ENCODE peak calls at places on chromosome 18, in ten cellular contexts. P is sigmoid colon, I is right lobe of liver, Q is breast epithelium, R is IMR-90, B is esophagus squamous epithelium, V is HCT116, X is ovary, M is body of pancreas, D is tibial nerve. J is an unnamed sample. For H3K36me3, the result is how much of the 10 kb centered on the place peaks cover.

GRCh38 chr18:39523281-39523680 is 1957.7 kb upstream of the CELF4 start:
- DNase-seq in P (no peak), I (no peak), Q (no peak), R (peak), B (no peak), V (peak), X (no peak), M (no peak), D (no peak), J (no peak)

GRCh38 chr18:79516441-79516931 is 120.8 kb downstream of the NFATC1 start:
- DNase-seq in P (peak), I (no peak), Q (peak), R (no peak), B (no peak), V (no peak), X (no peak), M (peak), D (no peak), J (peak)

GRCh38 chr18:7157760-7158159 is 40.2 kb upstream of the LAMA1 start:
- DNase-seq in P (peak), I (no peak), Q (no peak), R (no peak), B (no peak), V (no peak), X (no peak), M (no peak), D (no peak), J (no peak)

GRCh38 chr18:33710269-33710668 is 132.2 kb downstream of the ASXL3 start:
- DNase-seq in P (no peak), I (no peak), Q (no peak), R (no peak), B (no peak), V (no peak), X (no peak), M (no peak), D (no peak), J (no peak)

GRCh38 chr18:63376493-63377053 is 9.6 kb upstream of the KDSR start:
- DNase-seq in P (no peak), I (no peak), Q (no peak), R (peak), B (no peak), V (no peak), X (no peak), M (no peak), D (no peak), J (no peak)

GRCh38 chr18:62670573-62670972 is 44.8 kb upstream of the PHLPP1 start:
- DNase-seq in P (no peak), I (no peak), Q (no peak), R (no peak), B (no peak), V (no peak), X (no peak), M (no peak), D (no peak), J (no peak)

GRCh38 chr18:73848656-73849055 is 299.0 kb downstream of the FBXO15 start:
- DNase-seq in P (no peak), I (no peak), Q (no peak), R (peak), B (no peak), V (no peak), X (no peak), M (no peak), D (no peak), J (no peak)

GRCh38 chr18:51149605-51150429 is 47.7 kb downstream of the MEX3C start:
- DNase-seq in P (no peak), I (no peak), Q (no peak), R (peak), B (no peak), V (no peak), X (no peak), M (no peak), D (no peak), J (no peak)

GRCh38 chr18:51614033-51614432 is 416.6 kb upstream of the MEX3C start:
- DNase-seq in P (no peak), I (no peak), Q (no peak), R (no peak), B (no peak), V (no peak), X (no peak), M (no peak), D (no peak), J (no peak)

GRCh38 chr18:48260237-48260636 is 148.9 kb downstream of the ZBTB7C start:
- DNase-seq in P (no peak), I (no peak), Q (no peak), R (no peak), B (no peak), V (no peak), X (no peak), M (no peak), D (no peak), J (no peak)

GRCh38 chr18:42053188-42053781 is 98.3 kb downstream of the PIK3C3 start:
- DNase-seq in P (no peak), I (peak), Q (no peak), R (peak), B (no peak), V (peak), X (peak), M (peak), D (peak), J (peak)

GRCh38 chr18:23658296-23658695 is 4.4 kb downstream of the ANKRD29 start:
- DNase-seq in P (no peak), I (no peak), Q (no peak), R (no peak), B (no peak), V (no peak), X (no peak), M (no peak), D (no peak), J (no peak)

GRCh38 chr18:2050702-2051201 is 520.6 kb downstream of the METTL4 start:
- DNase-seq in P (no peak), I (no peak), Q (no peak), R (no peak), B (no peak), V (peak), X (no peak), M (no peak), D (no peak), J (no peak)

GRCh38 chr18:46502444-46502843 is 154.6 kb downstream of the LOXHD1 start:
- DNase-seq in P (peak), I (no peak), Q (no peak), R (peak), B (no peak), V (no peak), X (no peak), M (no peak), D (no peak), J (no peak)

GRCh38 chr18:43772907-43773306 is 495.6 kb upstream of the SYT4 start:
- DNase-seq in P (no peak), I (no peak), Q (no peak), R (no peak), B (no peak), V (no peak), X (no peak), M (no peak), D (no peak), J (peak)

GRCh38 chr18:62445386-62445917 is 77.4 kb upstream of the ZCCHC2 start:
- DNase-seq in P (no peak), I (no peak), Q (no peak), R (no peak), B (no peak), V (no peak), X (no peak), M (no peak), D (no peak), J (no peak)

GRCh38 chr18:45399146-45399545 is 216.1 kb upstream of the SLC14A2 start:
- DNase-seq in P (no peak), I (no peak), Q (no peak), R (no peak), B (no peak), V (no peak), X (no peak), M (no peak), D (no peak), J (no peak)

GRCh38 chr18:57249109-57249508 is 102.2 kb downstream of the BOD1L2 start:
- DNase-seq in P (no peak), I (no peak), Q (no peak), R (no peak), B (no peak), V (no peak), X (no peak), M (no peak), D (no peak), J (no peak)

GRCh38 chr18:47032945-47033344 is 2.5 kb downstream of the ELOA2 start:
- DNase-seq in P (no peak), I (no peak), Q (no peak), R (no peak), B (no peak), V (no peak), X (no peak), M (no peak), D (no peak), J (no peak)

GRCh38 chr18:11272516-11272915 is 123.1 kb upstream of the PIEZO2 start:
- DNase-seq in P (no peak), I (no peak), Q (no peak), R (no peak), B (no peak), V (no peak), X (no peak), M (no peak), D (no peak), J (no peak)

GRCh38 chr18:56563568-56563967 is 74.8 kb downstream of the TXNL1 start:
- DNase-seq in P (no peak), I (no peak), Q (no peak), R (no peak), B (no peak), V (peak), X (no peak), M (no peak), D (no peak), J (no peak)

GRCh38 chr18:80218341-80219227 is 28.7 kb downstream of the PARD6G start:
- DNase-seq in P (no peak), I (no peak), Q (no peak), R (no peak), B (no peak), V (no peak), X (no peak), M (no peak), D (no peak), J (no peak)

GRCh38 chr18:38611036-38611964 is 1045.7 kb upstream of the CELF4 start:
- DNase-seq in P (no peak), I (no peak), Q (no peak), R (no peak), B (no peak), V (no peak), X (no peak), M (no peak), D (no peak), J (peak)

GRCh38 chr18:27004056-27004829 is 138.7 kb upstream of the AQP4 start:
- DNase-seq in P (no peak), I (no peak), Q (no peak), R (no peak), B (no peak), V (peak), X (no peak), M (no peak), D (no peak), J (no peak)

GRCh38 chr18:66749030-66749429 is 145.1 kb upstream of the CDH19 start:
- DNase-seq in P (no peak), I (no peak), Q (no peak), R (no peak), B (no peak), V (no peak), X (no peak), M (no peak), D (no peak), J (no peak)

GRCh38 chr18:74994502-74995403 is 214.2 kb downstream of the PTGR3 start:
- DNase-seq in P (no peak), I (peak), Q (no peak), R (peak), B (no peak), V (no peak), X (no peak), M (no peak), D (no peak), J (no peak)

GRCh38 chr18:68847219-68847860 is 49.5 kb downstream of the CCDC102B start:
- DNase-seq in P (no peak), I (no peak), Q (no peak), R (peak), B (no peak), V (peak), X (no peak), M (no peak), D (no peak), J (no peak)

GRCh38 chr18:27871731-27872130 is 305.2 kb downstream of the CDH2 start:
- DNase-seq in P (no peak), I (no peak), Q (no peak), R (no peak), B (no peak), V (no peak), X (no peak), M (no peak), D (no peak), J (no peak)

GRCh38 chr18:48023334-48024008 is 93.0 kb upstream of the SMAD2 start:
- DNase-seq in P (peak), I (no peak), Q (peak), R (peak), B (no peak), V (peak), X (peak), M (no peak), D (peak), J (peak)

GRCh38 chr18:9817286-9817685 is 68.5 kb upstream of the TXNDC2 start:
- DNase-seq in P (no peak), I (no peak), Q (no peak), R (no peak), B (no peak), V (no peak), X (no peak), M (no peak), D (no peak), J (no peak)

GRCh38 chr18:25029802-25030201 is 322.2 kb downstream of the ZNF521 start:
- DNase-seq in P (no peak), I (no peak), Q (no peak), R (no peak), B (no peak), V (no peak), X (no peak), M (no peak), D (no peak), J (no peak)

GRCh38 chr18:35387367-35387685 is 10.2 kb upstream of the ZNF396 start:
- DNase-seq in P (no peak), I (no peak), Q (no peak), R (peak), B (no peak), V (no peak), X (no peak), M (no peak), D (no peak), J (no peak)

GRCh38 chr18:61502472-61502871 is 169.2 kb downstream of the CDH20 start:
- DNase-seq in P (no peak), I (no peak), Q (no peak), R (peak), B (no peak), V (peak), X (no peak), M (peak), D (peak), J (no peak)

GRCh38 chr18:35409921-35410320 is 32.8 kb upstream of the ZNF396 start:
- DNase-seq in P (no peak), I (no peak), Q (no peak), R (no peak), B (no peak), V (no peak), X (no peak), M (no peak), D (no peak), J (no peak)

GRCh38 chr18:36761186-36761698 is 67.6 kb downstream of the TPGS2 start:
- DNase-seq in P (no peak), I (no peak), Q (no peak), R (no peak), B (no peak), V (no peak), X (no peak), M (no peak), D (no peak), J (no peak)

GRCh38 chr18:48800479-48800876 is 150.3 kb downstream of the SMAD7 start:
- DNase-seq in P (no peak), I (peak), Q (peak), R (no peak), B (no peak), V (no peak), X (peak), M (peak), D (no peak), J (peak)

GRCh38 chr18:74570266-74570665 is 27.4 kb upstream of the ZNF407 start:
- DNase-seq in P (no peak), I (no peak), Q (no peak), R (no peak), B (no peak), V (no peak), X (no peak), M (no peak), D (no peak), J (no peak)

DNA sequence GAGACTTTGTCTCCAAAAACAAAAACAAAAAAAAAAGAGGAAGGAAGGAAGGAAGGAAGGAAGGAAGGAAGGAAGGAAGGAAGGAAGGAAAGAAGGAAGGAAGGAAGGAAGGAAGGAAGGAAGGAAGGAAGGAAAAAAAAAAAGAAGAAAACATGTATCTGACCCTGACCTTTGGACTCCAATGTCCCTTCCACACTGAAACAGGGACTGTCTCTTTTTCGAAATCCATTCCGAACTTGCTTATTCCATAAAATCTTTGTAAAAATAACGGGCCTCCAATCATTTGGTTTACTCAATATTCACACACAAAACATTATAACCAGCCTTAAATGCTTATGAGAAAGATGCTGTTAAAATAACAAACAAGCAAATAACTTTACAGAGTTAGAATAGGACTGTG is 225.7 kb downstream of the TCF4 start:
- DNase-seq in P (no peak), I (no peak), Q (no peak), R (no peak), B (no peak), V (no peak), X (no peak), M (no peak), D (no peak), J (no peak)
- H3K36me3 ChIP-seq in P (under half), I (under half), Q (under half), R (under half), B (under half), V (under half), X (under half), M (under half), D (under half), J (under half)

DNA sequence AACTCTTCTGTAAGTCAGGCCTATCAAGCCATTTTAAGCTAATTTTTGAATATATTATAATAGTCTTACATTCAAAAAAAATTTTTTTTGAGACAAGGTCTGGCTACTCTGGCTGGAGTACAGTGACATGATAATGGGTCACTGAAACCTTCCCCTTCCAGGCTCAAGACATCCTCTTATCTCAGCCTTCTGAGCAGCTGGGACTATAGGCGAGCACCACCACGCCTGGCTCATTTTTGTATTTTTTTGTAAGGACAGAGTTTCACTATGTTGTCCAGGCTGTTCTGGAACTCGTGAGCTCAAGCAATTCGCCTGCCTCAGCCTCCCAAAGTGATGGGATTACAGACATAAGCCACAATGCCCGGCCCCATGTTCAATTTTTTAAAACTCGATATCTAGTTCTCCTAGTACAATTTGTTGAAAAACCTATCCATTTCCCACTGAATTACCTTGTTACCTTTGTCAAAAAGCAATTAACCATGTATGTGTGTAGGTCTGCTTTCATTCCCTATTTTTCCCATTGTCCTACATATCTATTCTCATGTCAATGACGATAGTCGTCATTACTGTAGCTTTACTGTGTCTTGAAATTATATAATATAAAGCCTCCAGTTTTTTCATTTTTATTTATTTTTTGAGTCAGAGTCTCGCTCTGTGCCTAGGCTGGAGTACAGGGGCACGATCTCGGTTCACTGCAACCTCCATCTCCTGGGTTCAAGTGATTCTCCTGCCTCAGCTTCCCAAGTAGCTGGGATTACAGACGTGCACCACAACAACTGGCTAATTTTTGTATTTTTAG is 44.8 kb downstream of the YES1 start:
- DNase-seq in P (no peak), I (no peak), Q (no peak), R (no peak), B (no peak), V (no peak), X (no peak), M (no peak), D (no peak), J (no peak)
- TF ChIP-seq POLR2A in P (no peak), I (no peak), Q (no peak), R (no peak), B (no peak), V (no peak), X (no peak), M (no peak), D (no peak), J (no peak)

GRCh38 chr18:3323900-3324299 is 62.0 kb downstream of the MYL12B start:
- DNase-seq in P (no peak), I (no peak), Q (no peak), R (no peak), B (no peak), V (no peak), X (no peak), M (no peak), D (no peak), J (no peak)
- H3K36me3 ChIP-seq in P (under half), I (under half), Q (under half), R (under half), B (under half), V (under half), X (under half), M (under half), D (under half), J (under half)

GRCh38 chr18:77054606-77055428 is 77.8 kb downstream of the MBP start:
- DNase-seq in P (peak), I (peak), Q (no peak), R (peak), B (peak), V (no peak), X (peak), M (peak), D (peak), J (peak)

GRCh38 chr18:77052656-77053309 is 79.8 kb downstream of the MBP start:
- DNase-seq in P (no peak), I (no peak), Q (no peak), R (no peak), B (no peak), V (no peak), X (no peak), M (no peak), D (no peak), J (peak)

GRCh38 chr18:77053616-77054287 is 78.8 kb downstream of the MBP start:
- DNase-seq in P (no peak), I (no peak), Q (no peak), R (no peak), B (no peak), V (no peak), X (no peak), M (no peak), D (no peak), J (no peak)

GRCh38 chr18:77055429-77056310 is 76.9 kb downstream of the MBP start:
- DNase-seq in P (no peak), I (peak), Q (no peak), R (peak), B (no peak), V (no peak), X (no peak), M (no peak), D (no peak), J (no peak)

GRCh38 chr18:77054288-77054605 is 78.3 kb downstream of the MBP start:
- DNase-seq in P (no peak), I (no peak), Q (no peak), R (no peak), B (no peak), V (no peak), X (no peak), M (no peak), D (no peak), J (no peak)
- TF ChIP-seq POLR2A in P (no peak), I (no peak), Q (no peak), R (no peak), B (no peak), V (no peak), X (no peak), M (no peak), D (no peak), J (no peak)